ENCODE peak calls at places on chromosomes 11 and 22, in five cellular contexts. Z, I, J, K and N are unnamed samples.

GRCh38 chr22:33129621-33130020 is 71.4 kb upstream of the SYN3 start:
- DNase-seq in Z (no peak), I (no peak), J (no peak), K (no peak), N (no peak)

GRCh38 chr11:6320411-6321207 is at the start of gene CAVIN3:
- DNase-seq in Z (peak), I (peak), J (peak), K (peak), N (no peak)

GRCh38 chr11:7246179-7246578 is 5.5 kb upstream of the SYT9 start:
- DNase-seq in Z (no peak), I (no peak), J (no peak), K (no peak), N (no peak)

GRCh38 chr11:68563454-68563853 is 102.9 kb downstream of the PPP6R3 start:
- DNase-seq in Z (no peak), I (no peak), J (no peak), K (no peak), N (no peak)

GRCh38 chr11:90332415-90332814 is 109.6 kb upstream of the CHORDC1 start:
- DNase-seq in Z (no peak), I (no peak), J (no peak), K (no peak), N (no peak)

GRCh38 chr22:38462960-38463784 is 4.7 kb upstream of the KDELR3 start:
- DNase-seq in Z (no peak), I (no peak), J (no peak), K (peak), N (no peak)

GRCh38 chr11:121464352-121464946 is 11.7 kb upstream of the SORL1-AS1 start:
- DNase-seq in Z (no peak), I (no peak), J (peak), K (no peak), N (no peak)

GRCh38 chr11:10398525-10398924 is 56.5 kb upstream of the AMPD3 start:
- DNase-seq in Z (no peak), I (no peak), J (no peak), K (no peak), N (no peak)

GRCh38 chr11:117431436-117431835 is 103.8 kb downstream of the CEP164 start:
- DNase-seq in Z (no peak), I (no peak), J (no peak), K (no peak), N (no peak)

GRCh38 chr22:27998511-27999410 is 79.7 kb upstream of the PITPNB start:
- DNase-seq in Z (no peak), I (no peak), J (peak), K (no peak), N (no peak)

GRCh38 chr11:69575296-69576068 is 65.5 kb upstream of the CCND1 start:
- DNase-seq in Z (peak), I (no peak), J (no peak), K (no peak), N (no peak)

GRCh38 chr11:100576044-100577021 is 110.8 kb upstream of the ARHGAP42 start:
- DNase-seq in Z (no peak), I (no peak), J (no peak), K (peak), N (peak)

GRCh38 chr11:76249195-76249741 is 43.0 kb upstream of the WNT11 start:
- DNase-seq in Z (no peak), I (peak), J (no peak), K (no peak), N (no peak)

GRCh38 chr11:117839936-117840813 is 15.6 kb upstream of the FXYD2 start:
- DNase-seq in Z (peak), I (peak), J (peak), K (no peak), N (no peak)

GRCh38 chr22:38027487-38027886 is 29.7 kb upstream of the PICK1 start:
- DNase-seq in Z (no peak), I (no peak), J (no peak), K (no peak), N (no peak)

DNA sequence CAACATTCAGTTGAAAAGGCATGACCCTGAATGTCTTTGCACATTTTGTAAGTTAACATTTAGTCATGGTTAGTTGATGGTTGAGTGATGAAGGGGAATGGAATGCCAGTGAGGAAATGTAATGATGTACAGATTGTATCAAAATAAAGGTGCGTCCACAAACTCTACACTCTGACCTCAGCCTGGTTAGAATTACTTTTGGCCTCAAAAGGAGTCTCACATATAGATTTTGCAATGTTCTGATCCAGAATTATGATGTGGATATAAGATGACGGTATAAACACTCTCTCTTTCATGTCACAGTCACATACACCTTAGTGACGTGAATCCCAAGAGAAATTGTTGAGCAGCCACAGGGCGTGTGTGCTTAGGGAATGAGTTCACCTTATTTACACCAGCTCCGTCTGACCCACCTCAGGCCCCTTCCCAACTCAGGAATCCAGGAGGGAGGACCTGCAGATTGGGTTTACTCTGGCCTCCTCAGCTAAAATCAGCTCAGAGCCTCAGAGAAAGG is 100.1 kb downstream of the RDX start:
- DNase-seq in Z (no peak), I (no peak), J (no peak), K (no peak), N (no peak)
- TF ChIP-seq POLR2AphosphoS5 in Z (no peak), I (no peak), J (no peak), K (no peak), N (no peak)

GRCh38 chr11:2142300-2142759 is 3.1 kb upstream of the IGF2 start:
- DNase-seq in Z (no peak), I (no peak), J (no peak), K (no peak), N (no peak)

GRCh38 chr11:2139691-2140337 is 625 bp upstream of the IGF2 start:
- DNase-seq in Z (no peak), I (no peak), J (no peak), K (peak), N (no peak)

GRCh38 chr11:2142762-2143202 is 3.6 kb upstream of the IGF2 start:
- DNase-seq in Z (no peak), I (no peak), J (no peak), K (no peak), N (no peak)

GRCh38 chr11:2139118-2139490 is at the start of gene IGF2:
- DNase-seq in Z (no peak), I (no peak), J (no peak), K (peak), N (no peak)

GRCh38 chr11:2140411-2141400 is 1.5 kb upstream of the IGF2 start:
- DNase-seq in Z (no peak), I (no peak), J (no peak), K (peak), N (no peak)
- H3K27ac ChIP-seq in Z (no peak), I (no peak), J (no peak), K (no peak), N (no peak)

GRCh38 chr22:49796596-49797270 is 30.9 kb downstream of the BRD1 start:
- DNase-seq in Z (no peak), I (no peak), J (no peak), K (no peak), N (no peak)
- TF ChIP-seq POLR2AphosphoS5 in Z (no peak), I (no peak), J (no peak), K (no peak), N (no peak)

GRCh38 chr22:42383851-42384417 is 48.3 kb downstream of the NFAM1 start:
- DNase-seq in Z (no peak), I (no peak), J (no peak), K (no peak), N (no peak)
- H3K27ac ChIP-seq in Z (no peak), I (no peak), J (no peak), K (no peak), N (no peak)

GRCh38 chr22:31637375-31637937 is 24.6 kb downstream of the PISD start:
- DNase-seq in Z (no peak), I (no peak), J (no peak), K (peak), N (no peak)
- TF ChIP-seq POLR2AphosphoS5 in Z (no peak), I (no peak), J (no peak), K (no peak), N (no peak)

GRCh38 chr22:41481131-41481830 is 12.4 kb downstream of the ACO2 start:
- DNase-seq in Z (no peak), I (no peak), J (no peak), K (no peak), N (no peak)

GRCh38 chr22:41478473-41478872 is 9.6 kb downstream of the ACO2 start:
- DNase-seq in Z (no peak), I (no peak), J (no peak), K (no peak), N (no peak)

GRCh38 chr22:41480397-41480735 is 11.4 kb downstream of the ACO2 start:
- DNase-seq in Z (no peak), I (no peak), J (no peak), K (no peak), N (no peak)

GRCh38 chr22:41479671-41480396 is 10.9 kb downstream of the ACO2 start:
- DNase-seq in Z (no peak), I (no peak), J (no peak), K (peak), N (no peak)

GRCh38 chr22:41478891-41479521 is 10.1 kb downstream of the ACO2 start:
- DNase-seq in Z (no peak), I (no peak), J (peak), K (no peak), N (no peak)
- H3K27ac ChIP-seq in Z (peak), I (peak), J (peak), K (peak), N (no peak)

GRCh38 chr11:764322-765024 is 12.8 kb downstream of the GATD1 start:
- DNase-seq in Z (no peak), I (no peak), J (no peak), K (no peak), N (no peak)
- TF ChIP-seq POLR2AphosphoS5 in Z (no peak), I (no peak), J (no peak), K (peak), N (no peak)

DNA sequence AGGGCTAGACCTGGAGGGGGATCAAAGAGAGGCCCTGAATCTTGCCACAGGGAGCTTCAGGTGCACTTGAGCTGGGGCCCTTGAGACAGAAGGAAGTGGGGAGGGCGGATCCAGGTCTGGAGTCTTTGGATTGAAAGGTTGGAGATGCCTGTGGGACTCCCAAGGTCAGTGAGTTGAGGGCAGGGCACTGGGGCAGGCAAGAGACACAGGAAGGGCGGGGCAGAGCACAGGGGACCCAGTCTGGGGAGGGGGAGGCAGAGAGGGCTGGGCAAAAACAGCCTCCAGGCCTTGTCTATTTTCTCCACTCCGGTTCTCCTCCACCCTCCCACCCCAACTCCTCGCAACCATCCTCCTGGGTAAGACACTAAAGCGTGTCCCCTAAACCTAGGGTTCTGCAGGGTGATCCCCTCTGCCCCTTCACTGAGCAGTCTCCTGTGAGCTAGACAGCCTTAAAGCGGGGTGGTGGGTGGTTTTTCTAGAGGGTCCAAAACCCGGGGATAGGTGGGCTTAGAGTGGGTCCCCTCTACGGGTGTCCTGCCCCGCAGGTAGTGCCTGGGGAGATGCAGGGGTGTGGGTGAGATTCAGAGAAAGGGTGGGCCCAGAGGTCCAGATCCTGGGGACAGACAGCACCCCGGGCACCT is 38.6 kb upstream of the CELSR1 start:
- DNase-seq in Z (no peak), I (no peak), J (peak), K (peak), N (no peak)
- H3K27ac ChIP-seq in Z (peak), I (peak), J (no peak), K (no peak), N (no peak)